ENCODE peak calls at places on chromosomes 5 and 9, in eight cellular contexts. S is adrenal gland, O is heart right ventricle, T is lower lobe of right lung, L is fibroblast of lung, U is PC-9, J is left ventricle myocardium inferior, I is tibial nerve. E is an unnamed sample.

GRCh38 chr5:4553968-4554367 is 586.2 kb upstream of the ADAMTS16 start:
- DNase-seq in U (no peak), L (no peak), I (no peak), S (no peak), T (no peak), O (no peak), J (no peak), E (peak; percentile 48)

GRCh38 chr9:81789751-81790150 is 100.4 kb upstream of the TLE1 start:
- DNase-seq in O (no peak), J (no peak), S (no peak), I (no peak), T (no peak), U (no peak), L (no peak), E (peak; percentile 77)

GRCh38 chr5:134793111-134793510 is 34.5 kb downstream of the DDX46 start:
- DNase-seq in T (no peak), J (no peak), S (no peak), I (no peak), L (no peak), U (no peak), O (no peak), E (no peak)

GRCh38 chr5:59020611-59021285 is 437.9 kb downstream of the RAB3C start:
- DNase-seq in J (no peak), L (no peak), I (no peak), O (no peak), T (no peak), U (no peak), S (no peak), E (no peak)

GRCh38 chr5:68848086-68848485 is 245.7 kb upstream of the SLC30A5 start:
- DNase-seq in I (no peak), L (no peak), O (no peak), J (no peak), T (no peak), U (no peak), S (no peak), E (no peak)

GRCh38 chr5:1241509-1242080 is 16.4 kb downstream of the SLC6A18 start:
- DNase-seq in S (no peak), I (no peak), T (no peak), O (no peak), L (no peak), U (no peak), J (no peak), E (no peak)

GRCh38 chr9:137029058-137029922 is 1.3 kb upstream of the ABCA2 start:
- DNase-seq in U (peak; percentile 86), O (peak; percentile 88), T (peak; percentile 85), L (peak; percentile 41), J (peak; percentile 86), I (peak; percentile 78), S (peak; percentile 66), E (peak; percentile 67)

GRCh38 chr5:135310328-135310989 is 88.6 kb downstream of the MACROH2A1 start:
- DNase-seq in S (no peak), T (no peak), O (no peak), I (no peak), L (peak; percentile 76), U (no peak), J (no peak), E (no peak)

GRCh38 chr9:134327671-134328231 is 1.5 kb downstream of the RXRA start:
- DNase-seq in I (no peak), S (no peak), O (peak; percentile 16), L (no peak), U (no peak), T (peak; percentile 40), J (peak; percentile 10), E (no peak)

GRCh38 chr5:138724470-138725146 is 28.6 kb upstream of the CTNNA1 start:
- DNase-seq in L (no peak), I (no peak), U (peak; percentile 79), S (peak; percentile 47), T (peak; percentile 71), O (peak; percentile 44), J (peak; percentile 43), E (no peak)

GRCh38 chr5:142684508-142685031 is 1.3 kb downstream of the FGF1 start:
- DNase-seq in U (no peak), O (no peak), L (no peak), S (no peak), J (no peak), T (no peak), I (no peak), E (no peak)
- H3K27ac ChIP-seq in U (no peak overlapping the region), O (peak overlapping the region; percentile 84), L (no peak overlapping the region), S (no peak overlapping the region), J (peak overlapping the region; percentile 85), T (no peak overlapping the region), I (peak overlapping the region; percentile 53), E (no peak overlapping the region)

GRCh38 chr9:13487498-13487897 is 208.0 kb upstream of the MPDZ start:
- DNase-seq in T (no peak), I (no peak), L (no peak), U (no peak), J (no peak), S (no peak), O (no peak), E (no peak)

GRCh38 chr9:13487071-13487470 is 207.6 kb upstream of the MPDZ start:
- DNase-seq in O (no peak), I (no peak), J (no peak), S (no peak), L (no peak), T (no peak), U (no peak), E (no peak)

GRCh38 chr9:13487936-13488335 is 208.4 kb upstream of the MPDZ start:
- DNase-seq in J (no peak), O (no peak), T (no peak), U (no peak), I (no peak), L (no peak), S (no peak), E (no peak)

GRCh38 chr9:13484186-13484585 is 204.7 kb upstream of the MPDZ start:
- DNase-seq in S (no peak), L (no peak), U (no peak), T (no peak), O (no peak), J (no peak), I (peak; percentile 55), E (no peak)

DNA sequence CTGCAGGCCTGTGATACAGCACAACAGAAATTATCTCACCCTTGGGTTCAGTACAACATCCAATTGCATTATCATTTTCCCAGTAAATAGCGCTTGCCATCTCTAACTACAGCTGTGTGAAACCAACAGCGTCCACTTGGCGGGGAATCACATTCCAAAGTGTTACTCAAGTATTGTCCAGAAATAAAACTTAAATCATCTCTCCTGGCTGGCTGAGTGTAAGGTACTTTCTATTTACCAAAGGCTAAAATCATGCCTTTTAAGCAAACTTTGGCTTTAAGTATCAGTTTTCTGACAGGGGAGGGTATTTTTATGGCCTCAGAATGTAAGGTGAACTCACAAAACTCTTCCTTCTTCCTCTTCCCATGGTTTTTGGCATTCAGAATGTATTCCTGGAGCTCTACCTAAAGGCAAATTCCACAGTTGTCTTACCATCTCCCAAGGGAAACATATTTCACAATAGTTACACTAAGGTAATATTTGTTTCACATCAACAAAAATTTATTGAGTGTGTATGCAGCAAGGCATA is 205.6 kb upstream of the MPDZ start:
- DNase-seq in I (peak; percentile 75), U (no peak), L (peak; percentile 86), O (peak; percentile 30), J (peak; percentile 55), T (no peak), S (peak; percentile 34), E (no peak)
- TF ChIP-seq CTCF in I (no peak), U (no peak), L (no peak), O (peak; percentile 18), J (peak; percentile 44), T (no peak), S (no peak), E (peak; percentile 29)

GRCh38 chr9:38417003-38417965 is 7.0 kb downstream of the IGFBPL1 start:
- DNase-seq in L (no peak), J (no peak), U (no peak), O (no peak), S (no peak), T (no peak), I (no peak), E (no peak)

GRCh38 chr9:38418366-38418765 is 5.9 kb downstream of the IGFBPL1 start:
- DNase-seq in I (no peak), T (no peak), U (no peak), J (no peak), O (no peak), L (no peak), S (no peak), E (no peak)

GRCh38 chr9:38414040-38414723 is 10.1 kb downstream of the IGFBPL1 start:
- DNase-seq in U (no peak), L (no peak), J (no peak), O (no peak), S (no peak), I (no peak), T (no peak), E (no peak)

GRCh38 chr9:38416461-38416860 is 7.8 kb downstream of the IGFBPL1 start:
- DNase-seq in S (no peak), T (no peak), U (no peak), L (no peak), I (no peak), O (no peak), J (no peak), E (no peak)

GRCh38 chr9:38415846-38416245 is 8.4 kb downstream of the IGFBPL1 start:
- DNase-seq in U (no peak), S (no peak), J (no peak), O (no peak), I (no peak), L (no peak), T (no peak), E (no peak)
- H3K27me3 ChIP-seq in U (peaks cover 4% of the 10 kb centered on the region), S (peaks cover 4% of the 10 kb centered on the region), J (peaks cover 63% of the 10 kb centered on the region), O (peaks cover 14% of the 10 kb centered on the region), I (no peaks in the 10 kb centered on the region), L (peaks cover 18% of the 10 kb centered on the region), T (peaks cover 2% of the 10 kb centered on the region), E (no peaks in the 10 kb centered on the region)

GRCh38 chr5:159206368-159206767 is 3.0 kb downstream of the RNF145 start:
- DNase-seq in O (no peak), J (no peak), L (no peak), I (no peak), S (no peak), U (no peak), T (no peak), E (no peak)

GRCh38 chr5:159208508-159209437 is 580 bp downstream of the RNF145 start:
- DNase-seq in U (peak; percentile 23), L (peak; percentile 26), O (peak; percentile 50), I (peak; percentile 24), T (peak; percentile 65), J (peak; percentile 54), S (peak; percentile 24), E (peak; percentile 49)

GRCh38 chr5:159207222-159207615 is 2.1 kb downstream of the RNF145 start:
- DNase-seq in U (no peak), O (no peak), I (no peak), L (peak; percentile 39), S (no peak), T (no peak), J (no peak), E (no peak)

GRCh38 chr5:159207616-159208507 is 1.5 kb downstream of the RNF145 start:
- DNase-seq in U (peak; percentile 63), I (peak; percentile 59), S (peak; percentile 87), T (peak; percentile 86), L (peak; percentile 74), J (peak; percentile 84), O (peak; percentile 83), E (peak; percentile 92)

DNA sequence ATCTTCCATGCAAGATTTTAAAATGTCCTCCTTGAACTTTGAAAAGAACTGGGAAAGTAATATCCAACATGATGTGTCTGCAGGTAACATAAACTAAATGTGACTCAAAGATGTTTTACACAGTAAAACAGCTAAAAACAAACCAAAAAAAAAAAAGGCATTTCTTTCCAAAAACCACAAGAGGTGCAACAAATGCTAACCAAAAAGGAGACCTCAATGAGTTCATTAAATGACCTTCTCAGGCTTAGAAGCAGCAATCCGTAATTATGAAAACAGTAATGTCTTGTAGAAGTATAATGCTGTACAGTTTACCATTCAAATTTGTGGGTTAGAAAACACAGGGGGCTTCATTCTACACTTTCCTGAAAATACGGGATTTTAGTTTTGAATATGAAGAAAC is 2.5 kb downstream of the RNF145 start:
- DNase-seq in U (no peak), O (no peak), I (no peak), T (no peak), L (no peak), J (no peak), S (no peak), E (no peak)
- H3K27ac ChIP-seq in U (peak overlapping the region; percentile 86), O (peak overlapping the region; percentile 95), I (peak overlapping the region; percentile 68), T (peak overlapping the region; percentile 93), L (peak overlapping the region; percentile 96), J (peak overlapping the region; percentile 97), S (peak overlapping the region; percentile 92), E (peak overlapping the region; percentile 91)